ENCODE peak calls at places on chromosomes 12 and 14, in nine cellular contexts. One of them, this sample, is unnamed.

GRCh38 chr12:26787125-26787495 is 45.9 kb downstream of the ITPR2 start:
- DNase-seq in GM20000: no peak
- DNase-seq in heart left ventricle: peak
- DNase-seq in osteocyte: no peak
- DNase-seq in astrocyte of the spinal cord: peak
- DNase-seq in foreskin fibroblast: peak
- DNase-seq in AG04450: no peak
- DNase-seq in Calu3: no peak
- DNase-seq in colonic mucosa: no peak
- DNase-seq in this sample: no peak

GRCh38 chr14:71659165-71659564 is 273.1 kb upstream of the RGS6 start:
- DNase-seq in AG04450: no peak
- DNase-seq in Calu3: peak
- DNase-seq in GM20000: no peak
- DNase-seq in colonic mucosa: no peak
- DNase-seq in osteocyte: no peak
- DNase-seq in heart left ventricle: no peak
- DNase-seq in astrocyte of the spinal cord: peak
- DNase-seq in foreskin fibroblast: peak
- DNase-seq in this sample: no peak

GRCh38 chr14:22131749-22132476 is 457.1 kb downstream of the DAD1 start:
- DNase-seq in heart left ventricle: no peak
- DNase-seq in osteocyte: no peak
- DNase-seq in AG04450: no peak
- DNase-seq in colonic mucosa: peak
- DNase-seq in astrocyte of the spinal cord: no peak
- DNase-seq in foreskin fibroblast: no peak
- DNase-seq in Calu3: peak
- DNase-seq in GM20000: no peak
- DNase-seq in this sample: no peak

GRCh38 chr12:113854385-113855136 is 111.6 kb downstream of the RBM19 start:
- DNase-seq in AG04450: no peak
- DNase-seq in astrocyte of the spinal cord: no peak
- DNase-seq in Calu3: no peak
- DNase-seq in heart left ventricle: peak
- DNase-seq in colonic mucosa: no peak
- DNase-seq in foreskin fibroblast: no peak
- DNase-seq in osteocyte: no peak
- DNase-seq in GM20000: no peak
- DNase-seq in this sample: no peak

GRCh38 chr14:92938235-92938875 is 15.4 kb downstream of the CHGA start:
- DNase-seq in Calu3: no peak
- DNase-seq in osteocyte: no peak
- DNase-seq in astrocyte of the spinal cord: no peak
- DNase-seq in GM20000: no peak
- DNase-seq in foreskin fibroblast: no peak
- DNase-seq in colonic mucosa: no peak
- DNase-seq in heart left ventricle: no peak
- DNase-seq in AG04450: no peak
- DNase-seq in this sample: no peak

GRCh38 chr12:125287155-125287847 is 222.1 kb downstream of the AACS start:
- DNase-seq in Calu3: no peak
- DNase-seq in colonic mucosa: no peak
- DNase-seq in heart left ventricle: no peak
- DNase-seq in AG04450: no peak
- DNase-seq in GM20000: peak
- DNase-seq in astrocyte of the spinal cord: no peak
- DNase-seq in foreskin fibroblast: no peak
- DNase-seq in osteocyte: no peak
- DNase-seq in this sample: no peak

GRCh38 chr12:31868980-31869379 is 90.2 kb upstream of the RESF1 start:
- DNase-seq in colonic mucosa: no peak
- DNase-seq in Calu3: peak
- DNase-seq in AG04450: no peak
- DNase-seq in GM20000: no peak
- DNase-seq in heart left ventricle: peak
- DNase-seq in foreskin fibroblast: peak
- DNase-seq in osteocyte: peak
- DNase-seq in astrocyte of the spinal cord: peak
- DNase-seq in this sample: no peak

GRCh38 chr12:118035194-118036041 is 18.9 kb downstream of the RFC5 start:
- DNase-seq in foreskin fibroblast: peak
- DNase-seq in AG04450: no peak
- DNase-seq in astrocyte of the spinal cord: peak
- DNase-seq in osteocyte: no peak
- DNase-seq in Calu3: peak
- DNase-seq in heart left ventricle: no peak
- DNase-seq in GM20000: peak
- DNase-seq in colonic mucosa: peak
- DNase-seq in this sample: peak

GRCh38 chr14:76687611-76688372 is 73.5 kb upstream of the VASH1 start:
- DNase-seq in osteocyte: peak
- DNase-seq in heart left ventricle: no peak
- DNase-seq in AG04450: no peak
- DNase-seq in GM20000: no peak
- DNase-seq in Calu3: no peak
- DNase-seq in colonic mucosa: peak
- DNase-seq in astrocyte of the spinal cord: peak
- DNase-seq in foreskin fibroblast: peak
- DNase-seq in this sample: no peak

DNA sequence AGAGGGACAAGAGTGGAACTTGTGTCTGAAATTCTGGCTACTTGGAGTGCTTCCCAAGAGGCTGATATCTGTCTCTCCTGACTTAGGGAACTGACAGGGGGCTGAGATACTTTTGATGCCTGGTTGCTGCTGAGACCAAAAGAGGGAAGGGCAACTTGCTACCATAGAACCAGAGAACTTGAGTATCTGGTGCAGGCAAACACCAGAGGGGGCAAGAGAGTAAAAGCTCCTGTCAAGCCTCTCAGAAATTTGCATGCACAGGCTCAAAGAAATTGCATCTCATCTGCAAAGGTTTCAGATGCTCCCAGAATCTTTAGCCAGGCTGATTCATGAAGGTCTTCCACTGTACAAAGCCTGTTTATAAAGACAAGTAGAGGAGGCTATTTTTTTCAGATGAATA is 391.3 kb upstream of the FOXG1 start:
- DNase-seq in osteocyte: no peak
- DNase-seq in AG04450: no peak
- DNase-seq in foreskin fibroblast: peak
- DNase-seq in Calu3: peak
- DNase-seq in GM20000: no peak
- DNase-seq in colonic mucosa: no peak
- DNase-seq in heart left ventricle: no peak
- DNase-seq in astrocyte of the spinal cord: peak
- DNase-seq in this sample: no peak
- TF ChIP-seq CTCF in osteocyte: peak
- TF ChIP-seq CTCF in AG04450: no peak
- TF ChIP-seq CTCF in foreskin fibroblast: no peak
- TF ChIP-seq CTCF in Calu3: peak
- TF ChIP-seq CTCF in GM20000: no peak
- TF ChIP-seq CTCF in colonic mucosa: no peak
- TF ChIP-seq CTCF in heart left ventricle: peak
- TF ChIP-seq CTCF in astrocyte of the spinal cord: peak
- TF ChIP-seq CTCF in this sample: no peak

GRCh38 chr14:69554500-69554899 is 20.2 kb downstream of the CCDC177 start:
- DNase-seq in colonic mucosa: no peak
- DNase-seq in Calu3: no peak
- DNase-seq in astrocyte of the spinal cord: no peak
- DNase-seq in osteocyte: no peak
- DNase-seq in heart left ventricle: no peak
- DNase-seq in GM20000: no peak
- DNase-seq in AG04450: no peak
- DNase-seq in foreskin fibroblast: peak
- DNase-seq in this sample: no peak

GRCh38 chr14:69547701-69548348 is 26.8 kb downstream of the CCDC177 start:
- DNase-seq in GM20000: peak
- DNase-seq in astrocyte of the spinal cord: peak
- DNase-seq in heart left ventricle: no peak
- DNase-seq in colonic mucosa: no peak
- DNase-seq in AG04450: no peak
- DNase-seq in Calu3: no peak
- DNase-seq in osteocyte: no peak
- DNase-seq in foreskin fibroblast: peak
- DNase-seq in this sample: peak

GRCh38 chr14:69558774-69559173 is 15.9 kb downstream of the CCDC177 start:
- DNase-seq in colonic mucosa: no peak
- DNase-seq in foreskin fibroblast: no peak
- DNase-seq in astrocyte of the spinal cord: no peak
- DNase-seq in AG04450: no peak
- DNase-seq in osteocyte: no peak
- DNase-seq in GM20000: no peak
- DNase-seq in Calu3: no peak
- DNase-seq in heart left ventricle: no peak
- DNase-seq in this sample: no peak

GRCh38 chr14:69548566-69548965 is 26.1 kb downstream of the CCDC177 start:
- DNase-seq in astrocyte of the spinal cord: no peak
- DNase-seq in heart left ventricle: no peak
- DNase-seq in colonic mucosa: no peak
- DNase-seq in GM20000: no peak
- DNase-seq in Calu3: no peak
- DNase-seq in AG04450: no peak
- DNase-seq in foreskin fibroblast: no peak
- DNase-seq in osteocyte: no peak
- DNase-seq in this sample: no peak

GRCh38 chr14:69553221-69553620 is 21.4 kb downstream of the CCDC177 start:
- DNase-seq in foreskin fibroblast: peak
- DNase-seq in AG04450: peak
- DNase-seq in colonic mucosa: no peak
- DNase-seq in heart left ventricle: no peak
- DNase-seq in Calu3: peak
- DNase-seq in osteocyte: no peak
- DNase-seq in astrocyte of the spinal cord: no peak
- DNase-seq in GM20000: no peak
- DNase-seq in this sample: no peak
- TF ChIP-seq CTCF in foreskin fibroblast: no peak
- TF ChIP-seq CTCF in AG04450: no peak
- TF ChIP-seq CTCF in colonic mucosa: no peak
- TF ChIP-seq CTCF in heart left ventricle: no peak
- TF ChIP-seq CTCF in Calu3: no peak
- TF ChIP-seq CTCF in osteocyte: no peak
- TF ChIP-seq CTCF in astrocyte of the spinal cord: no peak
- TF ChIP-seq CTCF in GM20000: no peak
- TF ChIP-seq CTCF in this sample: no peak

DNA sequence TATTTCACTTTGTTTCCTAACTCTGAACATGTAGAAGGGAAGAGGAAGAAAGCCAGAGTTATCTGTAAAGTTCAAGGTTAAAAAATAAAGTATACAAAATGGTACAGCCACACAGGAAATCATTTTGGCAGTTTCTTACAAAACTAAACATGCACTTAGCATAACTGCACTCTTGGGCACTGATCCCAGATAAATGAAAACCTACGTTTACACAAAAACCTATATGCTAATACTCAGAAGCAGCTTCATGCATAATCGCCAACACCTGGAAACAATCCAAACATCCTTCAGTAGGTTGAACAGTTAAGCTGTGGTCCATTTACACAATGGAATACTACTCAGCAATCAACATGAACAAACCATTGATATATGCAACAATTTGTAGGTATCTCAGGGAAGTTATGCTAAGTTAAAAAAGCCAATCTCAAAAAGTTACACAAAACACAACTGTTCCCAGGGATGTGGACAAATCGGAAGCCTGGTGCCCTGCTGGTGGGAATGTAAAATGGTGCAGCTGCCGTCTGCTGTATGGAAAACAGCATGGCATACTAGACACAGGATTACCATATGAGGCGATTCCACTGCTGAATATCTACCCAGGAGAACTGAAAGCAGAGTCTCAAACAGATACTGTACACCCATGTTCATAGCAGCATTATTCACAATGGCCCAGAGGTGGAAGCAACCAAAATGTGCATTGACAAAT is 37.6 kb downstream of the PSMC1 start:
- DNase-seq in GM20000: no peak
- DNase-seq in osteocyte: no peak
- DNase-seq in foreskin fibroblast: no peak
- DNase-seq in heart left ventricle: no peak
- DNase-seq in astrocyte of the spinal cord: no peak
- DNase-seq in AG04450: no peak
- DNase-seq in colonic mucosa: no peak
- DNase-seq in Calu3: no peak
- DNase-seq in this sample: no peak
- TF ChIP-seq CTCF in GM20000: no peak
- TF ChIP-seq CTCF in osteocyte: no peak
- TF ChIP-seq CTCF in foreskin fibroblast: no peak
- TF ChIP-seq CTCF in heart left ventricle: no peak
- TF ChIP-seq CTCF in astrocyte of the spinal cord: no peak
- TF ChIP-seq CTCF in AG04450: no peak
- TF ChIP-seq CTCF in colonic mucosa: no peak
- TF ChIP-seq CTCF in Calu3: no peak
- TF ChIP-seq CTCF in this sample: no peak

GRCh38 chr14:39734306-39734705 is 302.1 kb upstream of the FBXO33 start:
- DNase-seq in AG04450: no peak
- DNase-seq in colonic mucosa: no peak
- DNase-seq in osteocyte: no peak
- DNase-seq in heart left ventricle: no peak
- DNase-seq in astrocyte of the spinal cord: no peak
- DNase-seq in foreskin fibroblast: no peak
- DNase-seq in GM20000: no peak
- DNase-seq in Calu3: no peak
- DNase-seq in this sample: no peak

GRCh38 chr14:39726563-39726962 is 294.3 kb upstream of the FBXO33 start:
- DNase-seq in colonic mucosa: no peak
- DNase-seq in Calu3: no peak
- DNase-seq in astrocyte of the spinal cord: no peak
- DNase-seq in foreskin fibroblast: no peak
- DNase-seq in heart left ventricle: no peak
- DNase-seq in AG04450: no peak
- DNase-seq in GM20000: no peak
- DNase-seq in osteocyte: no peak
- DNase-seq in this sample: no peak

GRCh38 chr14:39733741-39734140 is 301.5 kb upstream of the FBXO33 start:
- DNase-seq in heart left ventricle: no peak
- DNase-seq in astrocyte of the spinal cord: no peak
- DNase-seq in foreskin fibroblast: no peak
- DNase-seq in AG04450: no peak
- DNase-seq in GM20000: no peak
- DNase-seq in colonic mucosa: no peak
- DNase-seq in Calu3: no peak
- DNase-seq in osteocyte: no peak
- DNase-seq in this sample: no peak

DNA sequence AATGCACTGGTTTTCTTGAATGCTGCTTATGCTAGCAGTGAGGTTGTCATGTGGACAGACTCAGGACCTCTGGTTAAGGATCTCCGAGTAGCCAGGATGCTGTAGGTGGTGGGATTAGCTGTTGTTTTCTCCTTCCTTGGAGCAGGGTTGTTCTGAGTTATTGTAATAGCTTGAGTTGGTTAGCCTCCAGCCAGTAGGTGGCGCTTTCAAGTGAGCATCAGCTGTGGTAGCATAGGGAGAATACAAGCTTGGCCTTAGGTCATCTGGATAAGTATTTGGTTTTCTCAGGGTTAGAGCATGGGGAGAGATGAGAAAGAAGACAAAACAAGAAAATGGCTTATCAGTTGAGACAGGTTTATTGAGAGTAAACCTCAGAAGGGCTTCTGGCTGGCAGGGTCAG is 299.7 kb upstream of the FBXO33 start:
- DNase-seq in astrocyte of the spinal cord: no peak
- DNase-seq in osteocyte: no peak
- DNase-seq in foreskin fibroblast: no peak
- DNase-seq in Calu3: no peak
- DNase-seq in heart left ventricle: no peak
- DNase-seq in AG04450: no peak
- DNase-seq in colonic mucosa: no peak
- DNase-seq in GM20000: no peak
- DNase-seq in this sample: no peak
- TF ChIP-seq CTCF in astrocyte of the spinal cord: peak
- TF ChIP-seq CTCF in osteocyte: no peak
- TF ChIP-seq CTCF in foreskin fibroblast: no peak
- TF ChIP-seq CTCF in Calu3: no peak
- TF ChIP-seq CTCF in heart left ventricle: no peak
- TF ChIP-seq CTCF in AG04450: no peak
- TF ChIP-seq CTCF in colonic mucosa: no peak
- TF ChIP-seq CTCF in GM20000: no peak
- TF ChIP-seq CTCF in this sample: no peak

GRCh38 chr14:24113801-24114535 is 609 bp upstream of the DCAF11 start:
- DNase-seq in foreskin fibroblast: peak
- DNase-seq in Calu3: peak
- DNase-seq in colonic mucosa: peak
- DNase-seq in astrocyte of the spinal cord: peak
- DNase-seq in AG04450: peak
- DNase-seq in GM20000: peak
- DNase-seq in osteocyte: peak
- DNase-seq in heart left ventricle: peak
- DNase-seq in this sample: peak
- TF ChIP-seq CTCF in foreskin fibroblast: no peak
- TF ChIP-seq CTCF in Calu3: no peak
- TF ChIP-seq CTCF in colonic mucosa: no peak
- TF ChIP-seq CTCF in astrocyte of the spinal cord: no peak
- TF ChIP-seq CTCF in AG04450: no peak
- TF ChIP-seq CTCF in GM20000: no peak
- TF ChIP-seq CTCF in osteocyte: no peak
- TF ChIP-seq CTCF in heart left ventricle: no peak
- TF ChIP-seq CTCF in this sample: no peak